ENCODE peak calls at places on chromosome 20, in four cellular contexts. One of them, this sample, is unnamed.
A peak's percentile ranks its signal among the peaks of the same experiment; 100 is the strongest.

GRCh38 chr20:6744805-6745204 is 22.7 kb upstream of the BMP2 start:
- DNase-seq in IMR-90: no peak
- DNase-seq in mammary epithelial cell: peak; percentile 36
- DNase-seq in heart left ventricle: no peak
- DNase-seq in this sample: no peak

GRCh38 chr20:20897922-20898321 is 185.5 kb upstream of the RALGAPA2 start:
- DNase-seq in IMR-90: no peak
- DNase-seq in mammary epithelial cell: no peak
- DNase-seq in heart left ventricle: no peak
- DNase-seq in this sample: no peak

GRCh38 chr20:46557231-46557956 is 6.9 kb upstream of the OCSTAMP start:
- DNase-seq in IMR-90: peak; percentile 60
- DNase-seq in mammary epithelial cell: peak; percentile 32
- DNase-seq in heart left ventricle: no peak
- DNase-seq in this sample: no peak

GRCh38 chr20:47380481-47380880 is 24.0 kb upstream of the ZMYND8 start:
- DNase-seq in IMR-90: peak; percentile 35
- DNase-seq in mammary epithelial cell: no peak
- DNase-seq in heart left ventricle: no peak
- DNase-seq in this sample: no peak

GRCh38 chr20:59359908-59360307 is 59.5 kb downstream of the EDN3 start:
- DNase-seq in IMR-90: no peak
- DNase-seq in mammary epithelial cell: no peak
- DNase-seq in heart left ventricle: no peak
- DNase-seq in this sample: no peak

GRCh38 chr20:31962741-31963140 is 5.2 kb upstream of the XKR7 start:
- DNase-seq in IMR-90: no peak
- DNase-seq in mammary epithelial cell: no peak
- DNase-seq in heart left ventricle: no peak
- DNase-seq in this sample: no peak

GRCh38 chr20:23622839-23623343 is 14.9 kb downstream of the CST3 start:
- DNase-seq in IMR-90: peak; percentile 77
- DNase-seq in mammary epithelial cell: peak; percentile 96
- DNase-seq in heart left ventricle: peak; percentile 60
- DNase-seq in this sample: no peak

GRCh38 chr20:20000223-20000968 is 16.8 kb upstream of the NAA20 start:
- DNase-seq in IMR-90: no peak
- DNase-seq in mammary epithelial cell: no peak
- DNase-seq in heart left ventricle: no peak
- DNase-seq in this sample: no peak

GRCh38 chr20:58238490-58238889 is 10.0 kb upstream of the ANKRD60 start:
- DNase-seq in IMR-90: no peak
- DNase-seq in mammary epithelial cell: no peak
- DNase-seq in heart left ventricle: no peak
- DNase-seq in this sample: no peak

GRCh38 chr20:38246357-38247165 is 14.0 kb downstream of the KIAA1755 start:
- DNase-seq in IMR-90: no peak
- DNase-seq in mammary epithelial cell: no peak
- DNase-seq in heart left ventricle: peak; percentile 38
- DNase-seq in this sample: no peak

GRCh38 chr20:24878657-24879056 is 70.4 kb upstream of the CST7 start:
- DNase-seq in IMR-90: no peak
- DNase-seq in mammary epithelial cell: no peak
- DNase-seq in heart left ventricle: no peak
- DNase-seq in this sample: no peak
- H3K27ac ChIP-seq in IMR-90: no peak overlapping the region
- H3K27ac ChIP-seq in mammary epithelial cell: no peak overlapping the region
- H3K27ac ChIP-seq in heart left ventricle: no peak overlapping the region
- H3K27ac ChIP-seq in this sample: no peak overlapping the region

GRCh38 chr20:10739575-10739974 is 65.8 kb upstream of the JAG1 start:
- DNase-seq in IMR-90: no peak
- DNase-seq in mammary epithelial cell: peak; percentile 60
- DNase-seq in heart left ventricle: no peak
- DNase-seq in this sample: no peak
- H3K4me3 ChIP-seq in IMR-90: peak overlapping the region; percentile 32
- H3K4me3 ChIP-seq in mammary epithelial cell: no peak overlapping the region
- H3K4me3 ChIP-seq in heart left ventricle: peak overlapping the region; percentile 3
- H3K4me3 ChIP-seq in this sample: no peak overlapping the region

GRCh38 chr20:61889659-61890058 is 176.0 kb downstream of the TAF4 start:
- DNase-seq in IMR-90: no peak
- DNase-seq in mammary epithelial cell: no peak
- DNase-seq in heart left ventricle: no peak
- DNase-seq in this sample: no peak
- H3K27ac ChIP-seq in IMR-90: no peak overlapping the region
- H3K27ac ChIP-seq in mammary epithelial cell: no peak overlapping the region
- H3K27ac ChIP-seq in heart left ventricle: no peak overlapping the region
- H3K27ac ChIP-seq in this sample: no peak overlapping the region

DNA sequence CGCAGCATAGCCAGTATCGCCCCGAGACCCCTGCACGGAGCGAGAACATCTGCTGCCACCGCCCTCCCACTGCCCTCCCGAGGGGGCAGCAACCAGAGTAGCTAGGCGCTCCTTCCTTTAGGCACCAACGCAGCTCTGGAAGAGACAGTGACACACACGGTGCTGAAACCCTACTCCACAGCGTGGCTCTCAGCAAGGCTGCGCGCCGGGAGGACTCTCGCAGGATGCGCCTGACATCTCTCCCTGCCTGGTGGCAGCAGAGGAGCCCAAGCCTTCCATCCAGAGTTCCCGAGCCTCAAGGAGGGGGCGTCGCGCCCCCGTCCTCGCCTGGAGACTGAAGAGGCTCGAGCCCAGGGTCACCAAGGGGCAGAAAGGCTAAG is 2.1 kb downstream of the TAF4 start:
- DNase-seq in IMR-90: peak; percentile 62
- DNase-seq in mammary epithelial cell: no peak
- DNase-seq in heart left ventricle: no peak
- DNase-seq in this sample: no peak
- H3K4me3 ChIP-seq in IMR-90: peak overlapping the region; percentile 35
- H3K4me3 ChIP-seq in mammary epithelial cell: no peak overlapping the region
- H3K4me3 ChIP-seq in heart left ventricle: peak overlapping the region; percentile 42
- H3K4me3 ChIP-seq in this sample: peak overlapping the region; percentile 50